ENCODE peak calls at places on chromosome 4, in five cellular contexts. F is lower leg skin, S is IMR-90, A is thoracic aorta, E is fibroblast of mammary gland. Y is an unnamed sample.

GRCh38 chr4:25608644-25609043 is 47.0 kb upstream of the SLC34A2 start:
- DNase-seq in F (no peak), S (no peak), A (no peak), E (no peak), Y (no peak)

GRCh38 chr4:174265917-174266316 is 17.6 kb downstream of the FBXO8 start:
- DNase-seq in F (no peak), S (no peak), A (no peak), E (no peak), Y (no peak)

GRCh38 chr4:41196633-41197332 is 17.6 kb downstream of the APBB2 start:
- DNase-seq in F (no peak), S (no peak), A (no peak), E (peak), Y (no peak)

GRCh38 chr4:159764343-159764952 is 661.6 kb downstream of the RAPGEF2 start:
- DNase-seq in F (no peak), S (no peak), A (no peak), E (peak), Y (no peak)

GRCh38 chr4:141768954-141769353 is 132.6 kb downstream of the IL15 start:
- DNase-seq in F (no peak), S (peak), A (no peak), E (peak), Y (peak)

GRCh38 chr4:46986922-46987638 is 6.3 kb downstream of the GABRA4 start:
- DNase-seq in F (no peak), S (no peak), A (no peak), E (no peak), Y (no peak)

GRCh38 chr4:52628543-52628942 is 30.6 kb downstream of the USP46 start:
- DNase-seq in F (no peak), S (no peak), A (no peak), E (no peak), Y (no peak)

GRCh38 chr4:165514739-165515138 is 135.9 kb downstream of the CPE start:
- DNase-seq in F (no peak), S (no peak), A (no peak), E (no peak), Y (no peak)

GRCh38 chr4:88366460-88366859 is 12.2 kb upstream of the HERC6 start:
- DNase-seq in F (no peak), S (no peak), A (no peak), E (no peak), Y (no peak)

GRCh38 chr4:77385124-77385969 is 220.3 kb upstream of the CXCL13 start:
- DNase-seq in F (peak), S (peak), A (no peak), E (peak), Y (peak)

GRCh38 chr4:1801286-1801958 is 8.3 kb downstream of the FGFR3 start:
- DNase-seq in F (no peak), S (no peak), A (no peak), E (no peak), Y (no peak)

GRCh38 chr4:150160473-150160872 is 82.2 kb downstream of the DCLK2 start:
- DNase-seq in F (no peak), S (no peak), A (no peak), E (peak), Y (no peak)

GRCh38 chr4:175671491-175671934 is 140.6 kb downstream of the GPM6A start:
- DNase-seq in F (no peak), S (no peak), A (no peak), E (no peak), Y (no peak)

GRCh38 chr4:74625981-74626380 is 168.3 kb downstream of the BTC start:
- DNase-seq in F (no peak), S (no peak), A (no peak), E (no peak), Y (no peak)

GRCh38 chr4:74624351-74625151 is 169.8 kb downstream of the BTC start:
- DNase-seq in F (no peak), S (peak), A (no peak), E (peak), Y (peak)

GRCh38 chr4:74619931-74620702 is 174.2 kb downstream of the BTC start:
- DNase-seq in F (no peak), S (peak), A (no peak), E (peak), Y (no peak)

GRCh38 chr4:74621616-74622015 is 172.7 kb downstream of the BTC start:
- DNase-seq in F (no peak), S (no peak), A (no peak), E (no peak), Y (no peak)

DNA sequence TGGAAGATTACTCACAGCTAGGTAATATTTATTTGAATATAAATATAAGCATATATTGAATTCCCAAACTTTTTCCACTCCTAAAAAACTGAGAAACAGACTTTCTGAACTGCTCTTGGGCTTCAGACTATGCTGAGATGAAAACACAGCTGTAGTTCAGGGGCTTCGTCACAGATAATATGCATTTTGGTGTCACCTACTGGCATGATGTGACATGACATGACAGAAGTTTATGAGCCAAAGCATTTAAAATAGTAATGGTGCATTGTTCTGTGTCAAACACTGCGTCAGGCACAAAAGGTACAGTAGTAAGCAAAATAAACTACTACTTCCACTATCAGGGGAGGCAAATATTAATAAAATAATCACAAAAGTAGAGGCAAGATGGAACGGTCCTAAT is 171.3 kb downstream of the BTC start:
- DNase-seq in F (no peak), S (peak), A (no peak), E (peak), Y (peak)
- TF ChIP-seq CTCF in F (no peak), S (peak), A (no peak), E (peak), Y (no peak)

GRCh38 chr4:121370729-121371325 is 10.0 kb downstream of the QRFPR start:
- DNase-seq in F (peak), S (peak), A (no peak), E (peak), Y (peak)
- TF ChIP-seq CTCF in F (no peak), S (peak), A (peak), E (peak), Y (peak)

GRCh38 chr4:146510942-146511341 is 10.8 kb downstream of the SLC10A7 start:
- DNase-seq in F (no peak), S (no peak), A (no peak), E (no peak), Y (no peak)
- TF ChIP-seq CTCF in F (no peak), S (no peak), A (no peak), E (no peak), Y (peak)

GRCh38 chr4:6193399-6193798 is 7.0 kb downstream of the JAKMIP1 start:
- DNase-seq in F (no peak), S (no peak), A (no peak), E (no peak), Y (no peak)

GRCh38 chr4:6191448-6192130 is 8.8 kb downstream of the JAKMIP1 start:
- DNase-seq in F (no peak), S (no peak), A (no peak), E (no peak), Y (no peak)

GRCh38 chr4:6190486-6190885 is 9.9 kb downstream of the JAKMIP1 start:
- DNase-seq in F (no peak), S (no peak), A (no peak), E (no peak), Y (no peak)

GRCh38 chr4:6194458-6195195 is 5.7 kb downstream of the JAKMIP1 start:
- DNase-seq in F (no peak), S (no peak), A (no peak), E (no peak), Y (no peak)

DNA sequence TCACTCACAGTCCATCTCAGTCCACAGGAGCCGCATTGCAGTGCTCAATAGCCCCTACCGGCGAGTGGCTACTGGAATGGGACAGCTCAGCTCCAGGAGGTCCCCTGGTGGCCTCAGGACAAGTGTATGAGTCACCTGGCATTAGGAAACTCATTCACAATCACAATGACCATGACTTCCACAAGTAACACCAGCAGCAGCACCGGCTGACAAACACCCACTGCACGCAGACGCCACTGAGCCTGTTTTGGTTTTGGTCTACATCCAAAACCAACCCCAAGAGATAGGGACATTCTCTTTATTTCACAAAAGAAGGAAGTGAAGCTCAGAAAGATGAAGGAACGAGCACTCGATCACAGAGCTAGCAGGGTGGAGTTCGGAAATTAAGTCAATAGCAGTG is 8.1 kb downstream of the JAKMIP1 start:
- DNase-seq in F (no peak), S (no peak), A (no peak), E (no peak), Y (no peak)
- TF ChIP-seq CTCF in F (no peak), S (no peak), A (no peak), E (no peak), Y (no peak)

DNA sequence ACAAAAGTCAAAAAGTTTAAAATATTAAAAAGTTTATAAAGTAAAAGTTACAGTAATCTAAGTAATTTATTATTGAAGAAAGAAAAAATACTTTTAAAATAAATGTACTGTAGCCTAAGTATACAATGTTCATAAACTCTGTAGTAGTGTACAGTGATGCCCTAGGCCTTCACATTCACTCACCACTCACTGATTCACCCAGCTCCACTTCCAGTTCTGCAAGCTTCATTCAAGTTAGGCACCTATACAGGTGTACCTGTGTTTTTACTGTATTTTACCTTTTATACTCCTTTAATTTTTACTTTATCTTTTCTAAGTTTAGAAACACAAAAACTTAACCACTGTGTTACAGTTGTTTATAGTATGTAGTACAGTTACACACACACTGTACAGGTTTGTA is 40.1 kb upstream of the AGA start:
- DNase-seq in F (no peak), S (no peak), A (no peak), E (no peak), Y (no peak)
- TF ChIP-seq CTCF in F (no peak), S (no peak), A (no peak), E (no peak), Y (no peak)

GRCh38 chr4:100576570-100576969 is 58.7 kb upstream of the EMCN start:
- DNase-seq in F (no peak), S (no peak), A (no peak), E (no peak), Y (no peak)
- TF ChIP-seq CTCF in F (no peak), S (no peak), A (no peak), E (no peak), Y (no peak)

Y was measured in foreskin fibroblast.